ENCODE peak calls at places on chromosomes 3 and 15, in nine cellular contexts. Z is brain microvascular endothelial cell; D is aorta; X is astrocyte; O is A549; S is right lobe of liver; C is neuronal stem cell; T is psoas muscle; G is CD4-positive, alpha-beta memory T cell. I is an unnamed sample.
A peak's percentile ranks its signal among the peaks of the same experiment; 100 is the strongest.

GRCh38 chr3:11718582-11719405 is 75.1 kb upstream of the VGLL4 start:
- DNase-seq in Z (peak; percentile 49), D (peak; percentile 74), X (peak; percentile 46), O (peak; percentile 58), S (peak; percentile 75), C (peak; percentile 21), T (no peak), G (peak; percentile 49), I (peak; percentile 14)

GRCh38 chr15:58440922-58441321 is 9.1 kb downstream of the LIPC start:
- DNase-seq in Z (no peak), D (no peak), X (no peak), O (peak; percentile 85), S (no peak), C (no peak), T (no peak), G (no peak), I (no peak)

GRCh38 chr3:41673643-41674042 is 288.3 kb downstream of the ULK4 start:
- DNase-seq in Z (no peak), D (no peak), X (peak; percentile 53), O (no peak), S (no peak), C (no peak), T (no peak), G (no peak), I (no peak)

GRCh38 chr15:92377083-92377789 is 16.4 kb upstream of the ST8SIA2 start:
- DNase-seq in Z (peak; percentile 58), D (no peak), X (peak; percentile 10), O (peak; percentile 47), S (no peak), C (no peak), T (no peak), G (no peak), I (no peak)

GRCh38 chr15:88959445-88959844 is 46.3 kb upstream of the MFGE8 start:
- DNase-seq in Z (no peak), D (no peak), X (no peak), O (no peak), S (no peak), C (no peak), T (no peak), G (no peak), I (no peak)

GRCh38 chr3:196740476-196741400 is 1.1 kb downstream of the PAK2 start:
- DNase-seq in Z (peak; percentile 42), D (no peak), X (peak; percentile 48), O (peak; percentile 15), S (no peak), C (peak; percentile 43), T (no peak), G (peak; percentile 66), I (peak; percentile 32)

GRCh38 chr3:98692787-98693473 is 70.2 kb upstream of the ST3GAL6 start:
- DNase-seq in Z (no peak), D (no peak), X (no peak), O (no peak), S (no peak), C (no peak), T (no peak), G (no peak), I (no peak)

GRCh38 chr3:127250032-127250431 is 37.8 kb downstream of the PRR20G start:
- DNase-seq in Z (no peak), D (no peak), X (no peak), O (no peak), S (no peak), C (no peak), T (no peak), G (no peak), I (no peak)

GRCh38 chr15:48913141-48913540 is 35.2 kb downstream of the EID1 start:
- DNase-seq in Z (no peak), D (no peak), X (no peak), O (peak; percentile 12), S (no peak), C (no peak), T (no peak), G (no peak), I (no peak)

GRCh38 chr15:90873998-90874605 is 5.7 kb downstream of the FURIN start:
- DNase-seq in Z (no peak), D (no peak), X (no peak), O (peak; percentile 73), S (peak; percentile 92), C (no peak), T (no peak), G (no peak), I (no peak)

GRCh38 chr3:9088431-9089353 is 125.4 kb upstream of the RAD18 start:
- DNase-seq in Z (no peak), D (no peak), X (peak; percentile 39), O (no peak), S (no peak), C (no peak), T (no peak), G (no peak), I (no peak)

GRCh38 chr15:68511073-68511991 is 67.5 kb upstream of the CORO2B start:
- DNase-seq in Z (peak; percentile 40), D (peak; percentile 57), X (peak; percentile 93), O (no peak), S (no peak), C (no peak), T (no peak), G (no peak), I (no peak)

GRCh38 chr3:129308636-129309035 is 30.0 kb downstream of the HMCES start:
- DNase-seq in Z (no peak), D (no peak), X (no peak), O (no peak), S (no peak), C (no peak), T (no peak), G (no peak), I (no peak)

GRCh38 chr3:59245300-59245878 is 195.6 kb upstream of the CFAP20DC start:
- DNase-seq in Z (no peak), D (no peak), X (peak; percentile 76), O (no peak), S (no peak), C (no peak), T (no peak), G (no peak), I (no peak)

GRCh38 chr3:133136114-133137041 is 98.2 kb downstream of the TMEM108 start:
- DNase-seq in Z (peak; percentile 20), D (no peak), X (no peak), O (no peak), S (no peak), C (no peak), T (no peak), G (no peak), I (no peak)

GRCh38 chr15:31160740-31161495 is 59.4 kb upstream of the TRPM1 start:
- DNase-seq in Z (no peak), D (no peak), X (no peak), O (no peak), S (no peak), C (no peak), T (no peak), G (no peak), I (no peak)

GRCh38 chr15:31160297-31160696 is 58.8 kb upstream of the TRPM1 start:
- DNase-seq in Z (no peak), D (no peak), X (no peak), O (no peak), S (no peak), C (no peak), T (no peak), G (no peak), I (no peak)

GRCh38 chr15:31159837-31160236 is 58.3 kb upstream of the TRPM1 start:
- DNase-seq in Z (no peak), D (no peak), X (no peak), O (no peak), S (no peak), C (no peak), T (no peak), G (no peak), I (no peak)

GRCh38 chr15:31157644-31158069 is 56.1 kb upstream of the TRPM1 start:
- DNase-seq in Z (no peak), D (no peak), X (no peak), O (peak; percentile 40), S (peak; percentile 89), C (no peak), T (no peak), G (no peak), I (no peak)

GRCh38 chr15:31158858-31159569 is 57.5 kb upstream of the TRPM1 start:
- DNase-seq in Z (no peak), D (no peak), X (no peak), O (no peak), S (peak; percentile 93), C (no peak), T (no peak), G (no peak), I (no peak)
- H3K27ac ChIP-seq in Z (no peak overlapping the region), D (no peak overlapping the region), X (no peak overlapping the region), O (no peak overlapping the region), S (peak overlapping the region; percentile 100), C (no peak overlapping the region), T (no peak overlapping the region), G (no peak overlapping the region), I (no peak overlapping the region)

GRCh38 chr3:69737396-69737795 is 1.9 kb upstream of the MITF start:
- DNase-seq in Z (no peak), D (no peak), X (no peak), O (no peak), S (no peak), C (no peak), T (no peak), G (no peak), I (no peak)
- H3K27ac ChIP-seq in Z (no peak overlapping the region), D (no peak overlapping the region), X (no peak overlapping the region), O (no peak overlapping the region), S (no peak overlapping the region), C (no peak overlapping the region), T (peak overlapping the region; percentile 93), G (no peak overlapping the region), I (no peak overlapping the region)

DNA sequence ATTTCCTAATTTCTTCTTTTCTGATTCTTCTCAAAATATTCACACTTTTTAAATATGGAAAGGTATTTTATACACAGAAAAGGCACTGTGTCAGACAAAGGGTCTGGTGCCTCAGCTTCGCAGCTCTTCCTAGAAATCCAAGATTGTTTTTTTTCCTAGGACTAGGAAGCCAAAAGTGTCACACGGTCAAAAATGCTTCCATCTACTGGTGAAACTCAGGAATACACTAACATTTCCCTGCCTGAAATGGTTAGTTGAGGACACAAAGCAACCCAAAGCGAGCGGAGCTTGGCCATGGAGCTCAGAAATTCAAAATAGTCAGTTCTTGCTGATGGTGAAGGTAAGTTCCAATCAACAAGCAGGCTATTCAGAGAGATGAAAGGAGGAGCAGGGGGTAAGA is 426.5 kb upstream of the RASGRP1 start:
- DNase-seq in Z (peak; percentile 40), D (no peak), X (peak; percentile 42), O (peak; percentile 22), S (no peak), C (peak; percentile 23), T (no peak), G (no peak), I (no peak)
- H3K27ac ChIP-seq in Z (no peak overlapping the region), D (no peak overlapping the region), X (no peak overlapping the region), O (no peak overlapping the region), S (no peak overlapping the region), C (no peak overlapping the region), T (no peak overlapping the region), G (no peak overlapping the region), I (no peak overlapping the region)

DNA sequence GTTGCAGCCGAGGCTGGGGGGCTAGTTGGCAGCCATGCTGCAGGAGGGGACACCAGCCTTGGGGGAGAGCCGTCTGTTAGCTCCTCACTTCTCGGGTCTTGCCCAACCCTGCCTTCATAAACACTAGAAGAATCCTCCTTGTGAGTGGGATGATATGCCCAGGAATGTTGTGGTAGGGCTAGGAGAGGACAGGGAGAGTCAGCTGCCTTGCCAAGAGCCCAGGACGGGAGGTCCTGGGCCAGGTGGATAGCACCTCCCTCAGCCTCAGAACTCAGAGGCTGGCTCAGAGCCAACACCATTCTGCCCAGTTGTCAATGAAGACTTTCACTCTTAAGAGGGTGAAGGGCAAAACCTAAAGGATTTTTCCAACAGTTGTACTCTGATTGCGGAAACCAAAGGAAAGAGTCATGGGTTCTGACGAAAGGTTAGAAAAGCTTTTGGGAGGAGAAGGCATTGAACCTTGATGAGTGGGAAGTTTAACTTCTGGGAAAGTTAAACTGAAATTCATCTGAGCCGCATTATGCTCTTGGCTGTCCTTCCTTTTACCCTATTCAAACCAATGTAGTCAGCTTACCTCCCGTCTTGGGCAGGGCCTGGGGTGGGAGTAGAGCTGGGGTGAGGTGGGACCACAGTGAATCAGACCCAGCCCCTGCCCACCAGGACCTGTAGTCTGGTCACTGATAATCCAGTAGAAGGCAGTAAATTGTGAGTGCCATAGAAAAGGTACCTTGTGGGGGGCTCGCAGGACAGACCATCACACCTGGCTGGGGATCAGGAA is 81.9 kb downstream of the FAM43A start:
- DNase-seq in Z (no peak), D (no peak), X (no peak), O (no peak), S (no peak), C (no peak), T (no peak), G (no peak), I (no peak)
- H3K27ac ChIP-seq in Z (no peak overlapping the region), D (no peak overlapping the region), X (no peak overlapping the region), O (no peak overlapping the region), S (no peak overlapping the region), C (no peak overlapping the region), T (no peak overlapping the region), G (no peak overlapping the region), I (no peak overlapping the region)

I was measured in caudate nucleus.